ENCODE peak calls at places on chromosomes 13 and 19, in nine cellular contexts. J, F, T, K, R, D, Q, Y and V are unnamed samples.
A peak's percentile ranks its signal among the peaks of the same experiment; 100 is the strongest.

GRCh38 chr13:63436288-63436687 is 2020.6 kb upstream of the PCDH20 start:
- DNase-seq in K (no peak), T (no peak), Y (no peak), J (no peak), R (no peak), F (no peak), D (no peak), Q (no peak), V (no peak)

GRCh38 chr13:113441661-113442060 is 11.6 kb downstream of the ADPRHL1 start:
- DNase-seq in Q (no peak), T (no peak), J (peak; percentile 25), Y (no peak), R (no peak), K (no peak), D (no peak), F (no peak), V (no peak)

GRCh38 chr13:113404723-113405471 is 41.0 kb upstream of the GRTP1 start:
- DNase-seq in R (no peak), J (no peak), T (no peak), K (no peak), Y (no peak), Q (no peak), F (no peak), D (no peak), V (no peak)

GRCh38 chr19:33724723-33725060 is 72.0 kb upstream of the KCTD15 start:
- DNase-seq in D (no peak), J (no peak), Y (no peak), T (no peak), Q (no peak), F (no peak), R (no peak), K (no peak), V (no peak)

GRCh38 chr13:102191951-102192461 is 209.8 kb downstream of the FGF14 start:
- DNase-seq in R (no peak), K (peak; percentile 47), F (no peak), J (no peak), Q (peak; percentile 10), T (peak; percentile 92), D (no peak), Y (no peak), V (peak; percentile 87)

GRCh38 chr19:56839665-56840451 is 668 bp downstream of the PEG3 start:
- DNase-seq in D (peak; percentile 94), K (no peak), F (peak; percentile 55), Q (peak; percentile 5), Y (no peak), T (peak; percentile 74), J (peak; percentile 97), R (no peak), V (no peak)

GRCh38 chr13:41122838-41123237 is 9.8 kb downstream of the KBTBD6 start:
- DNase-seq in Q (no peak), J (no peak), R (no peak), K (no peak), Y (no peak), D (no peak), T (no peak), F (no peak), V (no peak)

GRCh38 chr13:23570099-23570926 is at the start of gene TNFRSF19:
- DNase-seq in Y (peak; percentile 68), F (no peak), K (peak; percentile 65), R (no peak), Q (peak; percentile 74), D (peak; percentile 25), J (peak; percentile 75), T (peak; percentile 84), V (peak; percentile 75)

GRCh38 chr13:84844473-84844872 is 954.7 kb downstream of the SLITRK6 start:
- DNase-seq in J (no peak), D (no peak), Q (no peak), T (no peak), R (no peak), F (no peak), K (no peak), Y (no peak), V (no peak)

GRCh38 chr13:42064966-42065365 is 16.5 kb downstream of the DGKH start:
- DNase-seq in Q (no peak), J (no peak), F (no peak), R (no peak), D (no peak), K (no peak), Y (no peak), T (no peak), V (no peak)

GRCh38 chr13:23750383-23751121 is 138.6 kb downstream of the MIPEP start:
- DNase-seq in K (peak; percentile 90), Y (no peak), D (no peak), Q (no peak), T (peak; percentile 20), F (no peak), R (no peak), J (no peak), V (no peak)

GRCh38 chr13:97141564-97142005 is 80.5 kb upstream of the MBNL2 start:
- DNase-seq in Q (no peak), J (no peak), D (peak; percentile 39), F (peak; percentile 3), R (no peak), T (peak; percentile 91), Y (peak; percentile 45), K (peak; percentile 89), V (peak; percentile 73)

GRCh38 chr13:74093691-74094090 is 40.5 kb downstream of the KLF12 start:
- DNase-seq in J (no peak), Q (no peak), D (no peak), R (no peak), F (no peak), K (no peak), T (no peak), Y (no peak), V (no peak)

GRCh38 chr13:47147784-47148062 is 250.9 kb upstream of the HTR2A start:
- DNase-seq in J (no peak), T (no peak), Y (no peak), K (no peak), R (no peak), F (no peak), Q (no peak), D (no peak), V (no peak)

GRCh38 chr13:108326318-108326717 is 56.8 kb downstream of the TNFSF13B start:
- DNase-seq in K (no peak), Q (no peak), T (no peak), R (no peak), F (no peak), J (no peak), D (no peak), Y (no peak), V (no peak)

GRCh38 chr19:35223084-35223790 is 5.3 kb downstream of the FAM187B start:
- DNase-seq in F (no peak), T (no peak), Q (no peak), J (no peak), K (no peak), D (no peak), Y (no peak), R (no peak), V (no peak)

DNA sequence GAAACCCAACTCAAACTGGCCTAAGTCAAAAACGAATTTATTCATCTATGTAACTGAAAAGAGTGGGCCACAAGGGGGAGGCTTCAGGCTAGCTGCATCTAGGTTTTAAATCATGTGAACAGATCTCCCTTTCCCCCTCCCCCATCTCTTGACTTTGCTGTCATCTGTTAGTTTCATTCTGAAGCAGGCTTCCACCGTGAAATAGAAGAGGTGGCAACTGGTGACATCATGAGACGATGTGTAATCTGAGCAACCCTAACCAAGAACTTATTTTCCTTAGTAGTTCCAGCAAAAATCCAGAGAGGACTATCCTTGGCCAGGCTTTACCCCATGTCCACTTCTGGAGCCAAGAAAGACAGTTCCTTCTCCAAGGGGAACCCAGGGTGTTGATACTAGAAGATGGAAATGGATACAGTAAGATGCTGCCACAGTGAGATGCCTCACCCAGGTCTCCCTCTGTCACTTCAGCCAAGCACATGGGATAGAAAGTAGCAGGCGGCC is 9.4 kb downstream of the SAMD4B start:
- DNase-seq in Y (no peak), F (no peak), D (no peak), R (no peak), Q (no peak), J (no peak), T (peak; percentile 73), K (no peak), V (peak; percentile 46)
- TF ChIP-seq CTCF in Y (no peak), F (no peak), D (no peak), R (no peak), Q (no peak), J (no peak), T (no peak), K (no peak), V (peak; percentile 18)

GRCh38 chr13:27791146-27791900 is 960 bp upstream of the GSX1 start:
- DNase-seq in R (peak; percentile 50), F (no peak), Q (no peak), T (no peak), K (no peak), J (no peak), Y (no peak), D (no peak), V (no peak)

GRCh38 chr13:27793377-27794074 is 1.2 kb downstream of the GSX1 start:
- DNase-seq in D (no peak), T (no peak), Y (no peak), K (no peak), R (peak; percentile 66), Q (no peak), J (no peak), F (no peak), V (no peak)

GRCh38 chr13:27794075-27794691 is 1.9 kb downstream of the GSX1 start:
- DNase-seq in T (no peak), Y (no peak), F (no peak), J (no peak), Q (no peak), K (no peak), R (peak; percentile 61), D (no peak), V (no peak)

GRCh38 chr13:27791901-27792392 is 336 bp upstream of the GSX1 start:
- DNase-seq in F (no peak), Q (no peak), K (no peak), J (no peak), T (no peak), D (no peak), R (no peak), Y (no peak), V (no peak)

GRCh38 chr13:27792393-27793218 is at the start of gene GSX1:
- DNase-seq in F (no peak), K (peak; percentile 77), J (peak; percentile 75), Q (no peak), Y (peak; percentile 47), R (peak; percentile 87), T (peak; percentile 87), D (peak; percentile 81), V (peak; percentile 65)
- H3K4me3 ChIP-seq in F (peak within 1 kb of the TSS; percentile 53), K (no peak within 1 kb of the TSS), J (peak within 1 kb of the TSS; percentile 34), Q (no peak within 1 kb of the TSS), Y (peak within 1 kb of the TSS; percentile 1), R (peak within 1 kb of the TSS; percentile 54), T (peak within 1 kb of the TSS; percentile 17), D (peak within 1 kb of the TSS; percentile 6), V (peak within 1 kb of the TSS; percentile 36)

GRCh38 chr13:100542546-100543156 is 45.9 kb downstream of the GGACT start:
- DNase-seq in Q (peak; percentile 9), F (no peak), Y (no peak), R (peak; percentile 44), K (peak; percentile 57), D (no peak), J (no peak), T (peak; percentile 68), V (peak; percentile 62)
- TF ChIP-seq CTCF in Q (peak; percentile 63), F (peak; percentile 59), Y (peak; percentile 45), R (peak; percentile 10), K (peak; percentile 55), D (no peak), J (peak; percentile 22), T (peak; percentile 44), V (peak; percentile 64)

DNA sequence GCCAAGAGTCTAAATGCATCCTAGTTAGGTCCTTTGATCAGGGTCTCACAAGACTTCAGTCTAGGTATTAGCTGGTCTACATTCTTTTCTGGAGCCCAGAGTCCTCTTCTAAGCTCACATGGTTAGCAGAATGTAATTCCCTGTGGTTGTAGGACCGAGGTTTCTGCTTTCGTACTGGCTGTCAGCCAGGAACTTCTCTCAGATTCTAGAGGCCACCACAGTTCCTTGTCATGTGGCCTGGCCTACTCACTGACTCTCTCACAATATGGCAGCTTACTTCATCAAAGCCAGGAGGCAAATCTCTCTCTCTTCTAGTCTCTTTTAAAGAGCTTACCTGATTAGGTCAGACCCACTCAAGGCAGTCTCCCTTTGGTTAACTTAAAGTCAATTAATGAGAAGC is 82.9 kb downstream of the POU4F1 start:
- DNase-seq in K (no peak), F (no peak), D (no peak), T (no peak), J (no peak), R (no peak), Y (no peak), Q (no peak), V (no peak)
- H3K4me3 ChIP-seq in K (no peak overlapping the region), F (no peak overlapping the region), D (no peak overlapping the region), T (no peak overlapping the region), J (no peak overlapping the region), R (no peak overlapping the region), Y (no peak overlapping the region), Q (no peak overlapping the region), V (no peak overlapping the region)